ENCODE peak calls at places on chromosomes 1 and 21, in ten cellular contexts. One of them, this sample, is unnamed.

GRCh38 chr1:29628190-29628589 is 391.9 kb downstream of the PTPRU start:
- DNase-seq in BE2C: no peak
- DNase-seq in skeletal muscle cell: no peak
- DNase-seq in left ventricle myocardium superior: no peak
- DNase-seq in EH: no peak
- DNase-seq in HCT116: no peak
- DNase-seq in uterus: no peak
- DNase-seq in activated T-helper 1 cell treated with anti-CD3 and anti-CD28 coated beads, Interleukin-12 subunit alpha, Interleukin-12 subunit beta, Interleukin-2, Interleukin-4 antibody, amounts not matched to agents 30 ng/mL and 10 ng/mL and 1 ng/mL, durations not matched to agents 14 hours and 24 hours and 36 hours: no peak
- DNase-seq in stimulated activated CD4-positive, alpha-beta T cell treated with anti-CD3 and anti-CD28 coated beads, Interleukin-1b, Interleukin-23, amount 100 ng/mL, for 48 hours: no peak
- DNase-seq in NCI-H1694 treated with DMSO at 0.1 percent for 48 hours: no peak
- DNase-seq in this sample: no peak

GRCh38 chr1:175797576-175797975 is 54.2 kb upstream of the TNR start:
- DNase-seq in stimulated activated CD4-positive, alpha-beta T cell treated with anti-CD3 and anti-CD28 coated beads, Interleukin-1b, Interleukin-23, amount 100 ng/mL, for 48 hours: no peak
- DNase-seq in EH: no peak
- DNase-seq in skeletal muscle cell: no peak
- DNase-seq in activated T-helper 1 cell treated with anti-CD3 and anti-CD28 coated beads, Interleukin-12 subunit alpha, Interleukin-12 subunit beta, Interleukin-2, Interleukin-4 antibody, amounts not matched to agents 30 ng/mL and 10 ng/mL and 1 ng/mL, durations not matched to agents 14 hours and 24 hours and 36 hours: no peak
- DNase-seq in left ventricle myocardium superior: no peak
- DNase-seq in HCT116: no peak
- DNase-seq in NCI-H1694 treated with DMSO at 0.1 percent for 48 hours: no peak
- DNase-seq in uterus: no peak
- DNase-seq in BE2C: no peak
- DNase-seq in this sample: no peak

GRCh38 chr21:45385549-45386050 is 19.4 kb upstream of the COL18A1 start:
- DNase-seq in skeletal muscle cell: no peak
- DNase-seq in stimulated activated CD4-positive, alpha-beta T cell treated with anti-CD3 and anti-CD28 coated beads, Interleukin-1b, Interleukin-23, amount 100 ng/mL, for 48 hours: no peak
- DNase-seq in HCT116: no peak
- DNase-seq in left ventricle myocardium superior: peak
- DNase-seq in activated T-helper 1 cell treated with anti-CD3 and anti-CD28 coated beads, Interleukin-12 subunit alpha, Interleukin-12 subunit beta, Interleukin-2, Interleukin-4 antibody, amounts not matched to agents 30 ng/mL and 10 ng/mL and 1 ng/mL, durations not matched to agents 14 hours and 24 hours and 36 hours: no peak
- DNase-seq in uterus: peak
- DNase-seq in EH: no peak
- DNase-seq in NCI-H1694 treated with DMSO at 0.1 percent for 48 hours: no peak
- DNase-seq in BE2C: peak
- DNase-seq in this sample: no peak

GRCh38 chr1:33379631-33380354 is 51.1 kb downstream of the PHC2 start:
- DNase-seq in BE2C: no peak
- DNase-seq in EH: no peak
- DNase-seq in left ventricle myocardium superior: no peak
- DNase-seq in NCI-H1694 treated with DMSO at 0.1 percent for 48 hours: peak
- DNase-seq in stimulated activated CD4-positive, alpha-beta T cell treated with anti-CD3 and anti-CD28 coated beads, Interleukin-1b, Interleukin-23, amount 100 ng/mL, for 48 hours: no peak
- DNase-seq in uterus: no peak
- DNase-seq in activated T-helper 1 cell treated with anti-CD3 and anti-CD28 coated beads, Interleukin-12 subunit alpha, Interleukin-12 subunit beta, Interleukin-2, Interleukin-4 antibody, amounts not matched to agents 30 ng/mL and 10 ng/mL and 1 ng/mL, durations not matched to agents 14 hours and 24 hours and 36 hours: no peak
- DNase-seq in skeletal muscle cell: no peak
- DNase-seq in HCT116: no peak
- DNase-seq in this sample: no peak

GRCh38 chr1:1216770-1217620 is 3.0 kb upstream of the TNFRSF4 start:
- DNase-seq in NCI-H1694 treated with DMSO at 0.1 percent for 48 hours: no peak
- DNase-seq in left ventricle myocardium superior: no peak
- DNase-seq in HCT116: no peak
- DNase-seq in skeletal muscle cell: no peak
- DNase-seq in BE2C: no peak
- DNase-seq in EH: no peak
- DNase-seq in stimulated activated CD4-positive, alpha-beta T cell treated with anti-CD3 and anti-CD28 coated beads, Interleukin-1b, Interleukin-23, amount 100 ng/mL, for 48 hours: no peak
- DNase-seq in uterus: no peak
- DNase-seq in activated T-helper 1 cell treated with anti-CD3 and anti-CD28 coated beads, Interleukin-12 subunit alpha, Interleukin-12 subunit beta, Interleukin-2, Interleukin-4 antibody, amounts not matched to agents 30 ng/mL and 10 ng/mL and 1 ng/mL, durations not matched to agents 14 hours and 24 hours and 36 hours: no peak
- DNase-seq in this sample: no peak

GRCh38 chr1:84611796-84612195 is 37.6 kb upstream of the CTBS start:
- DNase-seq in skeletal muscle cell: no peak
- DNase-seq in uterus: no peak
- DNase-seq in HCT116: no peak
- DNase-seq in NCI-H1694 treated with DMSO at 0.1 percent for 48 hours: no peak
- DNase-seq in activated T-helper 1 cell treated with anti-CD3 and anti-CD28 coated beads, Interleukin-12 subunit alpha, Interleukin-12 subunit beta, Interleukin-2, Interleukin-4 antibody, amounts not matched to agents 30 ng/mL and 10 ng/mL and 1 ng/mL, durations not matched to agents 14 hours and 24 hours and 36 hours: no peak
- DNase-seq in stimulated activated CD4-positive, alpha-beta T cell treated with anti-CD3 and anti-CD28 coated beads, Interleukin-1b, Interleukin-23, amount 100 ng/mL, for 48 hours: no peak
- DNase-seq in EH: peak
- DNase-seq in left ventricle myocardium superior: no peak
- DNase-seq in BE2C: no peak
- DNase-seq in this sample: no peak

GRCh38 chr21:27225142-27225541 is 258.3 kb upstream of the ADAMTS5 start:
- DNase-seq in activated T-helper 1 cell treated with anti-CD3 and anti-CD28 coated beads, Interleukin-12 subunit alpha, Interleukin-12 subunit beta, Interleukin-2, Interleukin-4 antibody, amounts not matched to agents 30 ng/mL and 10 ng/mL and 1 ng/mL, durations not matched to agents 14 hours and 24 hours and 36 hours: no peak
- DNase-seq in left ventricle myocardium superior: no peak
- DNase-seq in HCT116: no peak
- DNase-seq in BE2C: no peak
- DNase-seq in stimulated activated CD4-positive, alpha-beta T cell treated with anti-CD3 and anti-CD28 coated beads, Interleukin-1b, Interleukin-23, amount 100 ng/mL, for 48 hours: no peak
- DNase-seq in uterus: no peak
- DNase-seq in skeletal muscle cell: no peak
- DNase-seq in NCI-H1694 treated with DMSO at 0.1 percent for 48 hours: no peak
- DNase-seq in EH: peak
- DNase-seq in this sample: no peak

GRCh38 chr1:159951551-159951950 is 2.5 kb downstream of the SLAMF9 start:
- DNase-seq in NCI-H1694 treated with DMSO at 0.1 percent for 48 hours: no peak
- DNase-seq in left ventricle myocardium superior: no peak
- DNase-seq in HCT116: no peak
- DNase-seq in activated T-helper 1 cell treated with anti-CD3 and anti-CD28 coated beads, Interleukin-12 subunit alpha, Interleukin-12 subunit beta, Interleukin-2, Interleukin-4 antibody, amounts not matched to agents 30 ng/mL and 10 ng/mL and 1 ng/mL, durations not matched to agents 14 hours and 24 hours and 36 hours: no peak
- DNase-seq in stimulated activated CD4-positive, alpha-beta T cell treated with anti-CD3 and anti-CD28 coated beads, Interleukin-1b, Interleukin-23, amount 100 ng/mL, for 48 hours: no peak
- DNase-seq in EH: no peak
- DNase-seq in skeletal muscle cell: no peak
- DNase-seq in BE2C: no peak
- DNase-seq in uterus: no peak
- DNase-seq in this sample: no peak

GRCh38 chr1:113283914-113284313 is 106.4 kb upstream of the MAGI3 start:
- DNase-seq in NCI-H1694 treated with DMSO at 0.1 percent for 48 hours: no peak
- DNase-seq in left ventricle myocardium superior: no peak
- DNase-seq in stimulated activated CD4-positive, alpha-beta T cell treated with anti-CD3 and anti-CD28 coated beads, Interleukin-1b, Interleukin-23, amount 100 ng/mL, for 48 hours: no peak
- DNase-seq in uterus: no peak
- DNase-seq in BE2C: no peak
- DNase-seq in skeletal muscle cell: no peak
- DNase-seq in activated T-helper 1 cell treated with anti-CD3 and anti-CD28 coated beads, Interleukin-12 subunit alpha, Interleukin-12 subunit beta, Interleukin-2, Interleukin-4 antibody, amounts not matched to agents 30 ng/mL and 10 ng/mL and 1 ng/mL, durations not matched to agents 14 hours and 24 hours and 36 hours: no peak
- DNase-seq in EH: no peak
- DNase-seq in HCT116: no peak
- DNase-seq in this sample: no peak

GRCh38 chr1:166918618-166919017 is 42.6 kb upstream of the TADA1 start:
- DNase-seq in EH: no peak
- DNase-seq in BE2C: no peak
- DNase-seq in NCI-H1694 treated with DMSO at 0.1 percent for 48 hours: no peak
- DNase-seq in uterus: no peak
- DNase-seq in activated T-helper 1 cell treated with anti-CD3 and anti-CD28 coated beads, Interleukin-12 subunit alpha, Interleukin-12 subunit beta, Interleukin-2, Interleukin-4 antibody, amounts not matched to agents 30 ng/mL and 10 ng/mL and 1 ng/mL, durations not matched to agents 14 hours and 24 hours and 36 hours: no peak
- DNase-seq in left ventricle myocardium superior: no peak
- DNase-seq in stimulated activated CD4-positive, alpha-beta T cell treated with anti-CD3 and anti-CD28 coated beads, Interleukin-1b, Interleukin-23, amount 100 ng/mL, for 48 hours: no peak
- DNase-seq in skeletal muscle cell: no peak
- DNase-seq in HCT116: no peak
- DNase-seq in this sample: no peak

GRCh38 chr1:228913649-228914048 is 178.4 kb downstream of the RHOU start:
- DNase-seq in BE2C: no peak
- DNase-seq in NCI-H1694 treated with DMSO at 0.1 percent for 48 hours: no peak
- DNase-seq in HCT116: no peak
- DNase-seq in skeletal muscle cell: no peak
- DNase-seq in EH: no peak
- DNase-seq in activated T-helper 1 cell treated with anti-CD3 and anti-CD28 coated beads, Interleukin-12 subunit alpha, Interleukin-12 subunit beta, Interleukin-2, Interleukin-4 antibody, amounts not matched to agents 30 ng/mL and 10 ng/mL and 1 ng/mL, durations not matched to agents 14 hours and 24 hours and 36 hours: no peak
- DNase-seq in left ventricle myocardium superior: no peak
- DNase-seq in stimulated activated CD4-positive, alpha-beta T cell treated with anti-CD3 and anti-CD28 coated beads, Interleukin-1b, Interleukin-23, amount 100 ng/mL, for 48 hours: no peak
- DNase-seq in uterus: no peak
- DNase-seq in this sample: no peak

GRCh38 chr1:183645453-183646024 is 7.6 kb downstream of the APOBEC4 start:
- DNase-seq in uterus: no peak
- DNase-seq in skeletal muscle cell: no peak
- DNase-seq in NCI-H1694 treated with DMSO at 0.1 percent for 48 hours: no peak
- DNase-seq in stimulated activated CD4-positive, alpha-beta T cell treated with anti-CD3 and anti-CD28 coated beads, Interleukin-1b, Interleukin-23, amount 100 ng/mL, for 48 hours: no peak
- DNase-seq in EH: no peak
- DNase-seq in activated T-helper 1 cell treated with anti-CD3 and anti-CD28 coated beads, Interleukin-12 subunit alpha, Interleukin-12 subunit beta, Interleukin-2, Interleukin-4 antibody, amounts not matched to agents 30 ng/mL and 10 ng/mL and 1 ng/mL, durations not matched to agents 14 hours and 24 hours and 36 hours: no peak
- DNase-seq in HCT116: no peak
- DNase-seq in BE2C: no peak
- DNase-seq in left ventricle myocardium superior: no peak
- DNase-seq in this sample: no peak

GRCh38 chr1:66711420-66711819 is 40.8 kb upstream of the DYNLT5 start:
- DNase-seq in left ventricle myocardium superior: no peak
- DNase-seq in BE2C: peak
- DNase-seq in skeletal muscle cell: no peak
- DNase-seq in NCI-H1694 treated with DMSO at 0.1 percent for 48 hours: no peak
- DNase-seq in EH: peak
- DNase-seq in activated T-helper 1 cell treated with anti-CD3 and anti-CD28 coated beads, Interleukin-12 subunit alpha, Interleukin-12 subunit beta, Interleukin-2, Interleukin-4 antibody, amounts not matched to agents 30 ng/mL and 10 ng/mL and 1 ng/mL, durations not matched to agents 14 hours and 24 hours and 36 hours: no peak
- DNase-seq in stimulated activated CD4-positive, alpha-beta T cell treated with anti-CD3 and anti-CD28 coated beads, Interleukin-1b, Interleukin-23, amount 100 ng/mL, for 48 hours: no peak
- DNase-seq in uterus: no peak
- DNase-seq in HCT116: no peak
- DNase-seq in this sample: no peak

GRCh38 chr1:180234369-180235076 is 4.5 kb downstream of the LHX4 start:
- DNase-seq in stimulated activated CD4-positive, alpha-beta T cell treated with anti-CD3 and anti-CD28 coated beads, Interleukin-1b, Interleukin-23, amount 100 ng/mL, for 48 hours: no peak
- DNase-seq in EH: no peak
- DNase-seq in skeletal muscle cell: no peak
- DNase-seq in left ventricle myocardium superior: no peak
- DNase-seq in BE2C: no peak
- DNase-seq in NCI-H1694 treated with DMSO at 0.1 percent for 48 hours: no peak
- DNase-seq in uterus: no peak
- DNase-seq in activated T-helper 1 cell treated with anti-CD3 and anti-CD28 coated beads, Interleukin-12 subunit alpha, Interleukin-12 subunit beta, Interleukin-2, Interleukin-4 antibody, amounts not matched to agents 30 ng/mL and 10 ng/mL and 1 ng/mL, durations not matched to agents 14 hours and 24 hours and 36 hours: no peak
- DNase-seq in HCT116: no peak
- DNase-seq in this sample: no peak

GRCh38 chr1:180623579-180624347 is 8.1 kb upstream of the XPR1 start:
- DNase-seq in BE2C: no peak
- DNase-seq in EH: peak
- DNase-seq in stimulated activated CD4-positive, alpha-beta T cell treated with anti-CD3 and anti-CD28 coated beads, Interleukin-1b, Interleukin-23, amount 100 ng/mL, for 48 hours: no peak
- DNase-seq in left ventricle myocardium superior: no peak
- DNase-seq in activated T-helper 1 cell treated with anti-CD3 and anti-CD28 coated beads, Interleukin-12 subunit alpha, Interleukin-12 subunit beta, Interleukin-2, Interleukin-4 antibody, amounts not matched to agents 30 ng/mL and 10 ng/mL and 1 ng/mL, durations not matched to agents 14 hours and 24 hours and 36 hours: no peak
- DNase-seq in skeletal muscle cell: no peak
- DNase-seq in NCI-H1694 treated with DMSO at 0.1 percent for 48 hours: no peak
- DNase-seq in uterus: no peak
- DNase-seq in HCT116: no peak
- DNase-seq in this sample: no peak

GRCh38 chr1:21842606-21843162 is 30.6 kb downstream of the LDLRAD2 start:
- DNase-seq in EH: no peak
- DNase-seq in BE2C: no peak
- DNase-seq in uterus: peak
- DNase-seq in NCI-H1694 treated with DMSO at 0.1 percent for 48 hours: no peak
- DNase-seq in left ventricle myocardium superior: no peak
- DNase-seq in stimulated activated CD4-positive, alpha-beta T cell treated with anti-CD3 and anti-CD28 coated beads, Interleukin-1b, Interleukin-23, amount 100 ng/mL, for 48 hours: no peak
- DNase-seq in activated T-helper 1 cell treated with anti-CD3 and anti-CD28 coated beads, Interleukin-12 subunit alpha, Interleukin-12 subunit beta, Interleukin-2, Interleukin-4 antibody, amounts not matched to agents 30 ng/mL and 10 ng/mL and 1 ng/mL, durations not matched to agents 14 hours and 24 hours and 36 hours: no peak
- DNase-seq in HCT116: no peak
- DNase-seq in skeletal muscle cell: no peak
- DNase-seq in this sample: no peak

GRCh38 chr1:204126367-204126766 is 25.5 kb downstream of the ETNK2 start:
- DNase-seq in uterus: no peak
- DNase-seq in skeletal muscle cell: no peak
- DNase-seq in HCT116: no peak
- DNase-seq in NCI-H1694 treated with DMSO at 0.1 percent for 48 hours: no peak
- DNase-seq in BE2C: no peak
- DNase-seq in stimulated activated CD4-positive, alpha-beta T cell treated with anti-CD3 and anti-CD28 coated beads, Interleukin-1b, Interleukin-23, amount 100 ng/mL, for 48 hours: no peak
- DNase-seq in EH: no peak
- DNase-seq in activated T-helper 1 cell treated with anti-CD3 and anti-CD28 coated beads, Interleukin-12 subunit alpha, Interleukin-12 subunit beta, Interleukin-2, Interleukin-4 antibody, amounts not matched to agents 30 ng/mL and 10 ng/mL and 1 ng/mL, durations not matched to agents 14 hours and 24 hours and 36 hours: no peak
- DNase-seq in left ventricle myocardium superior: no peak
- DNase-seq in this sample: no peak

GRCh38 chr1:39926343-39926769 is 24.6 kb upstream of the MYCL start:
- DNase-seq in EH: peak
- DNase-seq in uterus: no peak
- DNase-seq in skeletal muscle cell: no peak
- DNase-seq in BE2C: peak
- DNase-seq in activated T-helper 1 cell treated with anti-CD3 and anti-CD28 coated beads, Interleukin-12 subunit alpha, Interleukin-12 subunit beta, Interleukin-2, Interleukin-4 antibody, amounts not matched to agents 30 ng/mL and 10 ng/mL and 1 ng/mL, durations not matched to agents 14 hours and 24 hours and 36 hours: no peak
- DNase-seq in HCT116: no peak
- DNase-seq in left ventricle myocardium superior: no peak
- DNase-seq in stimulated activated CD4-positive, alpha-beta T cell treated with anti-CD3 and anti-CD28 coated beads, Interleukin-1b, Interleukin-23, amount 100 ng/mL, for 48 hours: no peak
- DNase-seq in NCI-H1694 treated with DMSO at 0.1 percent for 48 hours: peak
- DNase-seq in this sample: peak

GRCh38 chr1:18921506-18922251 is 19.3 kb upstream of the ALDH4A1 start:
- DNase-seq in activated T-helper 1 cell treated with anti-CD3 and anti-CD28 coated beads, Interleukin-12 subunit alpha, Interleukin-12 subunit beta, Interleukin-2, Interleukin-4 antibody, amounts not matched to agents 30 ng/mL and 10 ng/mL and 1 ng/mL, durations not matched to agents 14 hours and 24 hours and 36 hours: no peak
- DNase-seq in uterus: no peak
- DNase-seq in skeletal muscle cell: no peak
- DNase-seq in left ventricle myocardium superior: no peak
- DNase-seq in HCT116: no peak
- DNase-seq in EH: no peak
- DNase-seq in stimulated activated CD4-positive, alpha-beta T cell treated with anti-CD3 and anti-CD28 coated beads, Interleukin-1b, Interleukin-23, amount 100 ng/mL, for 48 hours: no peak
- DNase-seq in NCI-H1694 treated with DMSO at 0.1 percent for 48 hours: no peak
- DNase-seq in BE2C: no peak
- DNase-seq in this sample: no peak

GRCh38 chr1:29687601-29688244 is 451.4 kb downstream of the PTPRU start:
- DNase-seq in activated T-helper 1 cell treated with anti-CD3 and anti-CD28 coated beads, Interleukin-12 subunit alpha, Interleukin-12 subunit beta, Interleukin-2, Interleukin-4 antibody, amounts not matched to agents 30 ng/mL and 10 ng/mL and 1 ng/mL, durations not matched to agents 14 hours and 24 hours and 36 hours: no peak
- DNase-seq in left ventricle myocardium superior: no peak
- DNase-seq in skeletal muscle cell: no peak
- DNase-seq in HCT116: no peak
- DNase-seq in EH: peak
- DNase-seq in NCI-H1694 treated with DMSO at 0.1 percent for 48 hours: no peak
- DNase-seq in uterus: no peak
- DNase-seq in BE2C: peak
- DNase-seq in stimulated activated CD4-positive, alpha-beta T cell treated with anti-CD3 and anti-CD28 coated beads, Interleukin-1b, Interleukin-23, amount 100 ng/mL, for 48 hours: no peak
- DNase-seq in this sample: no peak

GRCh38 chr21:26674324-26674723 is 101.2 kb upstream of the CYYR1 start:
- DNase-seq in HCT116: no peak
- DNase-seq in EH: no peak
- DNase-seq in left ventricle myocardium superior: no peak
- DNase-seq in BE2C: no peak
- DNase-seq in skeletal muscle cell: no peak
- DNase-seq in uterus: no peak
- DNase-seq in NCI-H1694 treated with DMSO at 0.1 percent for 48 hours: no peak
- DNase-seq in stimulated activated CD4-positive, alpha-beta T cell treated with anti-CD3 and anti-CD28 coated beads, Interleukin-1b, Interleukin-23, amount 100 ng/mL, for 48 hours: no peak
- DNase-seq in activated T-helper 1 cell treated with anti-CD3 and anti-CD28 coated beads, Interleukin-12 subunit alpha, Interleukin-12 subunit beta, Interleukin-2, Interleukin-4 antibody, amounts not matched to agents 30 ng/mL and 10 ng/mL and 1 ng/mL, durations not matched to agents 14 hours and 24 hours and 36 hours: no peak
- DNase-seq in this sample: no peak

GRCh38 chr1:235683653-235684052 is 34.1 kb upstream of the GNG4 start:
- DNase-seq in HCT116: no peak
- DNase-seq in EH: no peak
- DNase-seq in activated T-helper 1 cell treated with anti-CD3 and anti-CD28 coated beads, Interleukin-12 subunit alpha, Interleukin-12 subunit beta, Interleukin-2, Interleukin-4 antibody, amounts not matched to agents 30 ng/mL and 10 ng/mL and 1 ng/mL, durations not matched to agents 14 hours and 24 hours and 36 hours: no peak
- DNase-seq in NCI-H1694 treated with DMSO at 0.1 percent for 48 hours: no peak
- DNase-seq in BE2C: no peak
- DNase-seq in left ventricle myocardium superior: no peak
- DNase-seq in stimulated activated CD4-positive, alpha-beta T cell treated with anti-CD3 and anti-CD28 coated beads, Interleukin-1b, Interleukin-23, amount 100 ng/mL, for 48 hours: no peak
- DNase-seq in uterus: no peak
- DNase-seq in skeletal muscle cell: no peak
- DNase-seq in this sample: no peak

GRCh38 chr1:216750031-216750627 is 26.9 kb upstream of the ESRRG start:
- DNase-seq in BE2C: peak
- DNase-seq in EH: peak
- DNase-seq in NCI-H1694 treated with DMSO at 0.1 percent for 48 hours: peak
- DNase-seq in skeletal muscle cell: peak
- DNase-seq in stimulated activated CD4-positive, alpha-beta T cell treated with anti-CD3 and anti-CD28 coated beads, Interleukin-1b, Interleukin-23, amount 100 ng/mL, for 48 hours: no peak
- DNase-seq in left ventricle myocardium superior: no peak
- DNase-seq in activated T-helper 1 cell treated with anti-CD3 and anti-CD28 coated beads, Interleukin-12 subunit alpha, Interleukin-12 subunit beta, Interleukin-2, Interleukin-4 antibody, amounts not matched to agents 30 ng/mL and 10 ng/mL and 1 ng/mL, durations not matched to agents 14 hours and 24 hours and 36 hours: no peak
- DNase-seq in HCT116: no peak
- DNase-seq in uterus: no peak
- DNase-seq in this sample: no peak

GRCh38 chr1:169466259-169467230 is 19.2 kb downstream of the SLC19A2 start:
- DNase-seq in BE2C: peak
- DNase-seq in skeletal muscle cell: no peak
- DNase-seq in uterus: no peak
- DNase-seq in activated T-helper 1 cell treated with anti-CD3 and anti-CD28 coated beads, Interleukin-12 subunit alpha, Interleukin-12 subunit beta, Interleukin-2, Interleukin-4 antibody, amounts not matched to agents 30 ng/mL and 10 ng/mL and 1 ng/mL, durations not matched to agents 14 hours and 24 hours and 36 hours: no peak
- DNase-seq in HCT116: peak
- DNase-seq in EH: peak
- DNase-seq in left ventricle myocardium superior: no peak
- DNase-seq in stimulated activated CD4-positive, alpha-beta T cell treated with anti-CD3 and anti-CD28 coated beads, Interleukin-1b, Interleukin-23, amount 100 ng/mL, for 48 hours: no peak
- DNase-seq in NCI-H1694 treated with DMSO at 0.1 percent for 48 hours: peak
- DNase-seq in this sample: peak

GRCh38 chr1:43783096-43783670 is 75.8 kb downstream of the ST3GAL3 start:
- DNase-seq in HCT116: no peak
- DNase-seq in skeletal muscle cell: no peak
- DNase-seq in EH: no peak
- DNase-seq in left ventricle myocardium superior: no peak
- DNase-seq in BE2C: no peak
- DNase-seq in uterus: no peak
- DNase-seq in activated T-helper 1 cell treated with anti-CD3 and anti-CD28 coated beads, Interleukin-12 subunit alpha, Interleukin-12 subunit beta, Interleukin-2, Interleukin-4 antibody, amounts not matched to agents 30 ng/mL and 10 ng/mL and 1 ng/mL, durations not matched to agents 14 hours and 24 hours and 36 hours: no peak
- DNase-seq in NCI-H1694 treated with DMSO at 0.1 percent for 48 hours: no peak
- DNase-seq in stimulated activated CD4-positive, alpha-beta T cell treated with anti-CD3 and anti-CD28 coated beads, Interleukin-1b, Interleukin-23, amount 100 ng/mL, for 48 hours: no peak
- DNase-seq in this sample: no peak

GRCh38 chr21:29181799-29182470 is 51.5 kb downstream of the MAP3K7CL start:
- DNase-seq in activated T-helper 1 cell treated with anti-CD3 and anti-CD28 coated beads, Interleukin-12 subunit alpha, Interleukin-12 subunit beta, Interleukin-2, Interleukin-4 antibody, amounts not matched to agents 30 ng/mL and 10 ng/mL and 1 ng/mL, durations not matched to agents 14 hours and 24 hours and 36 hours: no peak
- DNase-seq in NCI-H1694 treated with DMSO at 0.1 percent for 48 hours: no peak
- DNase-seq in skeletal muscle cell: peak
- DNase-seq in stimulated activated CD4-positive, alpha-beta T cell treated with anti-CD3 and anti-CD28 coated beads, Interleukin-1b, Interleukin-23, amount 100 ng/mL, for 48 hours: no peak
- DNase-seq in EH: peak
- DNase-seq in BE2C: no peak
- DNase-seq in uterus: no peak
- DNase-seq in HCT116: peak
- DNase-seq in left ventricle myocardium superior: no peak
- DNase-seq in this sample: no peak

GRCh38 chr1:225823811-225824261 is 13.9 kb downstream of the EPHX1 start:
- DNase-seq in EH: no peak
- DNase-seq in skeletal muscle cell: no peak
- DNase-seq in stimulated activated CD4-positive, alpha-beta T cell treated with anti-CD3 and anti-CD28 coated beads, Interleukin-1b, Interleukin-23, amount 100 ng/mL, for 48 hours: no peak
- DNase-seq in HCT116: no peak
- DNase-seq in BE2C: no peak
- DNase-seq in uterus: no peak
- DNase-seq in left ventricle myocardium superior: no peak
- DNase-seq in activated T-helper 1 cell treated with anti-CD3 and anti-CD28 coated beads, Interleukin-12 subunit alpha, Interleukin-12 subunit beta, Interleukin-2, Interleukin-4 antibody, amounts not matched to agents 30 ng/mL and 10 ng/mL and 1 ng/mL, durations not matched to agents 14 hours and 24 hours and 36 hours: no peak
- DNase-seq in NCI-H1694 treated with DMSO at 0.1 percent for 48 hours: no peak
- DNase-seq in this sample: no peak

GRCh38 chr1:84298688-84299535 is 2.6 kb upstream of the SAMD13 start:
- DNase-seq in BE2C: peak
- DNase-seq in left ventricle myocardium superior: peak
- DNase-seq in EH: peak
- DNase-seq in uterus: peak
- DNase-seq in stimulated activated CD4-positive, alpha-beta T cell treated with anti-CD3 and anti-CD28 coated beads, Interleukin-1b, Interleukin-23, amount 100 ng/mL, for 48 hours: peak
- DNase-seq in activated T-helper 1 cell treated with anti-CD3 and anti-CD28 coated beads, Interleukin-12 subunit alpha, Interleukin-12 subunit beta, Interleukin-2, Interleukin-4 antibody, amounts not matched to agents 30 ng/mL and 10 ng/mL and 1 ng/mL, durations not matched to agents 14 hours and 24 hours and 36 hours: no peak
- DNase-seq in NCI-H1694 treated with DMSO at 0.1 percent for 48 hours: peak
- DNase-seq in HCT116: no peak
- DNase-seq in skeletal muscle cell: no peak
- DNase-seq in this sample: peak

This sample was measured in GDM1.